ENCODE peak calls at places on chromosomes 1 and 21, in six cellular contexts. H is stomach; F is pancreas; E is thoracic aorta; Q is naive thymus-derived CD4-positive, alpha-beta T cell; T is hepatocyte. W is an unnamed sample.

GRCh38 chr1:177660188-177660587 is 309.7 kb downstream of the SEC16B start:
- DNase-seq in H (no peak), F (no peak), E (no peak), Q (no peak), T (no peak), W (no peak)

GRCh38 chr1:15936025-15936424 is 39.9 kb downstream of the ZBTB17 start:
- DNase-seq in H (peak; percentile 22), F (no peak), E (no peak), Q (no peak), T (no peak), W (no peak)

GRCh38 chr1:101592861-101593260 is 356.0 kb downstream of the S1PR1 start:
- DNase-seq in H (no peak), F (no peak), E (no peak), Q (no peak), T (no peak), W (no peak)

GRCh38 chr1:218348628-218349185 is 3.6 kb downstream of the TGFB2 start:
- DNase-seq in H (no peak), F (no peak), E (no peak), Q (no peak), T (no peak), W (no peak)

GRCh38 chr21:44759628-44760285 is 41.9 kb downstream of the UBE2G2 start:
- DNase-seq in H (peak; percentile 9), F (no peak), E (no peak), Q (no peak), T (no peak), W (no peak)

GRCh38 chr21:29145354-29145782 is 14.9 kb downstream of the MAP3K7CL start:
- DNase-seq in H (no peak), F (no peak), E (peak; percentile 29), Q (peak; percentile 1), T (peak; percentile 26), W (no peak)

GRCh38 chr1:81179239-81179638 is 621.5 kb upstream of the ADGRL2 start:
- DNase-seq in H (no peak), F (no peak), E (no peak), Q (no peak), T (peak; percentile 64), W (no peak)

GRCh38 chr1:214473392-214473791 is 78.0 kb downstream of the PTPN14 start:
- DNase-seq in H (no peak), F (no peak), E (no peak), Q (no peak), T (peak; percentile 49), W (no peak)

GRCh38 chr21:21165063-21165645 is 166.9 kb downstream of the NCAM2 start:
- DNase-seq in H (no peak), F (no peak), E (no peak), Q (no peak), T (no peak), W (no peak)

GRCh38 chr1:70247768-70248167 is 26.6 kb downstream of the SRSF11 start:
- DNase-seq in H (no peak), F (no peak), E (no peak), Q (no peak), T (no peak), W (no peak)

GRCh38 chr1:224736619-224737352 is 120.7 kb downstream of the CNIH3 start:
- DNase-seq in H (no peak), F (no peak), E (no peak), Q (no peak), T (peak; percentile 33), W (no peak)

GRCh38 chr1:8303141-8303540 is 14.8 kb upstream of the SLC45A1 start:
- DNase-seq in H (no peak), F (no peak), E (no peak), Q (no peak), T (no peak), W (no peak)

GRCh38 chr1:176522310-176522846 is 59.4 kb downstream of the PAPPA2 start:
- DNase-seq in H (no peak), F (no peak), E (no peak), Q (no peak), T (peak; percentile 60), W (no peak)

GRCh38 chr1:196115641-196116040 is 492.6 kb downstream of the KCNT2 start:
- DNase-seq in H (no peak), F (peak; percentile 40), E (peak; percentile 73), Q (no peak), T (no peak), W (no peak)

GRCh38 chr1:175933801-175934200 is 190.4 kb upstream of the TNR start:
- DNase-seq in H (no peak), F (no peak), E (no peak), Q (no peak), T (no peak), W (no peak)

GRCh38 chr1:10378071-10378841 is 20.6 kb upstream of the PGD start:
- DNase-seq in H (peak; percentile 30), F (no peak), E (no peak), Q (no peak), T (peak; percentile 48), W (no peak)

GRCh38 chr1:52504720-52505119 is 48.2 kb downstream of the TUT4 start:
- DNase-seq in H (no peak), F (no peak), E (no peak), Q (no peak), T (no peak), W (no peak)

GRCh38 chr1:228445867-228446584 is 29.4 kb upstream of the TRIM17 start:
- DNase-seq in H (no peak), F (no peak), E (no peak), Q (peak; percentile 19), T (peak; percentile 69), W (peak; percentile 53)

GRCh38 chr1:13832536-13832935 is 132.5 kb downstream of the PRDM2 start:
- DNase-seq in H (no peak), F (no peak), E (no peak), Q (no peak), T (no peak), W (no peak)

GRCh38 chr1:10449731-10450130 is at the start of gene CORT:
- DNase-seq in H (no peak), F (no peak), E (no peak), Q (no peak), T (no peak), W (no peak)

GRCh38 chr1:172623748-172624147 is 35.2 kb upstream of the FASLG start:
- DNase-seq in H (no peak), F (no peak), E (no peak), Q (no peak), T (no peak), W (no peak)

GRCh38 chr1:119483441-119484200 is 23.4 kb upstream of the HSD3B1 start:
- DNase-seq in H (no peak), F (no peak), E (no peak), Q (no peak), T (no peak), W (no peak)

GRCh38 chr1:55717111-55717510 is 501.9 kb upstream of the USP24 start:
- DNase-seq in H (no peak), F (no peak), E (no peak), Q (no peak), T (no peak), W (no peak)

GRCh38 chr1:63316540-63316939 is 5.8 kb upstream of the FOXD3 start:
- DNase-seq in H (no peak), F (no peak), E (no peak), Q (no peak), T (no peak), W (no peak)

DNA sequence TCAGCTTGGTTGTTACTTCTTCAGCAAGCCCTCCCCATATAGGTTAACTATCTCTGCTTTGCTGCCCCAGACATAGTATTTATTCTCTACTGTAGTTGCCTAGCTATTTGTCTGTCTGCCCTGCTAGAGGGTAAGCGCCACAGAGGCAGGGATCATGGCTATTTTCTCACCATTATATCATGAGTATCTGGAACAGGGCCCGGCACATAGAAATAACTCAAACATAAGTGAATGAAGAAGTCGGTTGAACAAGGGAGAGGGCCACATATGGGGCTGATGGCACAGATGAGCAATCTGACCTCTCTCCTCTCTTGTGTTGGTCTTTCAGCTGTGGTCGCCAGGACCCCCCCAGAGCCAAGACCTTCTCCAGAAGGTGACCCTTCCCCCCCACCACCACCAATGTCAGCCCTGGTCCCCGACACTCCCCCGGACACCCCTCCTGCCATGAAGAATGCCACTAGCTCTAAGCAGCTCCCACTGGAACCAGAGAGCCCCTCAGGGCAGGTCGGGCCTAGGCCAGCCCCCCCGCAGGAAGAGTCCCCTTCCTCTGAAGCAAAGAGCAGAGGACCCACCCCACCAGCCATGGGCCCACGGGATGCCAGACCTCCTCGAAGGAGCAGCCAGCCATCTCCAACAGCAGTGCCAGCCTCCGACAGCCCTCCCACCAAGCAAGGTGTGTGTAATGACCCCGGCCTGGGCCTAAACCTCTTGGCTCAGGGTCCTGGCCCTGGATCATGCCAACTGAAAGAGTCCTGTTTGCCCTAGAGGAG is 14.9 kb downstream of the MAP7D1 start:
- DNase-seq in H (no peak), F (no peak), E (no peak), Q (no peak), T (no peak), W (no peak)
- H3K4me1 ChIP-seq in H (peaks cover 14% of the 10 kb centered on the region), F (no peaks in the 10 kb centered on the region), E (peaks cover 59% of the 10 kb centered on the region), Q (peaks cover 8% of the 10 kb centered on the region), T (no peaks in the 10 kb centered on the region), W (peaks cover 18% of the 10 kb centered on the region)

GRCh38 chr1:28267633-28268032 is 8.3 kb downstream of the SESN2 start:
- DNase-seq in H (no peak), F (no peak), E (no peak), Q (no peak), T (no peak), W (no peak)

GRCh38 chr1:28269529-28269928 is 10.2 kb downstream of the SESN2 start:
- DNase-seq in H (no peak), F (no peak), E (no peak), Q (no peak), T (no peak), W (no peak)

GRCh38 chr1:28273216-28273860 is 14.0 kb downstream of the SESN2 start:
- DNase-seq in H (no peak), F (no peak), E (no peak), Q (no peak), T (no peak), W (no peak)

GRCh38 chr1:28266920-28267322 is 7.6 kb downstream of the SESN2 start:
- DNase-seq in H (no peak), F (no peak), E (no peak), Q (no peak), T (peak; percentile 54), W (no peak)

DNA sequence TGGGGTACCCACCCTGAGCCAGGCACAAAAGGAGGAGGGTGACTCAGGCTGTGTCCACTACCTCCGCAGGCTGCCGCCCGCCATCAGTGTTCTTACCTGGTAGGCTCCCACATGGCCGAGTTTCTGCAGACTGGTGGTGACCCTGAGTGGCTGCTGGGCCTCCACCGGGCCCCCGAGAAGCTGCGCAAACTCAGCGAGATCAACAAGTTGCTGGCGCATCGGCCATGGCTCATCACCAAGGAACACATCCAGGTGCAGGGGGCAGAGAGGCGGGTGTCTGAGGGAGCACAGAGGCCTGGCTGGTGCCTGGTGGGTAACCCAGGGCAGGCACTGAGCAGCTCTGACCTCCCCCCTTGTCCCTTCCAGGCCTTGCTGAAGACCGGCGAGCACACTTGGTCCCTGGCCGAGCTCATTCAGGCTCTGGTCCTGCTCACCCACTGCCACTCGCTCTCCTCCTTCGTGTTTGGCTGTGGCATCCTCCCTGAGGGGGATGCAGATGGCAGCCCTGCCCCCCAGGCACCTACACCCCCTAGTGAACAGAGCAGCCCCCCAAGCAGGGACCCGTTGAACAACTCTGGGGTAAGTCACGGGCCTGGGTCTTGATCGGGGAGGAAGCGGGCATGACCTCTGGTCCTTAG is 13.0 kb downstream of the SESN2 start:
- DNase-seq in H (no peak), F (no peak), E (no peak), Q (no peak), T (no peak), W (no peak)
- H3K36me3 ChIP-seq in H (peaks cover 28% of the 10 kb centered on the region), F (peaks cover 23% of the 10 kb centered on the region), E (peaks cover 23% of the 10 kb centered on the region), Q (no peaks in the 10 kb centered on the region), T (no peaks in the 10 kb centered on the region), W (peaks cover 23% of the 10 kb centered on the region)

GRCh38 chr1:23889074-23889473 is 21.0 kb upstream of the FUCA1 start:
- DNase-seq in H (no peak), F (no peak), E (no peak), Q (no peak), T (no peak), W (no peak)
- H3K27ac ChIP-seq in H (no peak overlapping the region), F (no peak overlapping the region), E (no peak overlapping the region), Q (no peak overlapping the region), T (no peak overlapping the region), W (no peak overlapping the region)

GRCh38 chr1:207050768-207051614 is at the start of gene YOD1:
- DNase-seq in H (peak; percentile 95), F (peak; percentile 93), E (peak; percentile 70), Q (peak; percentile 88), T (peak; percentile 96), W (peak; percentile 88)
- H3K4me1 ChIP-seq in H (peaks cover 54% of the 10 kb centered on the region), F (peaks cover 36% of the 10 kb centered on the region), E (peaks cover 39% of the 10 kb centered on the region), Q (peaks cover 25% of the 10 kb centered on the region), T (peaks cover 36% of the 10 kb centered on the region), W (peaks cover 54% of the 10 kb centered on the region)